ENCODE peak calls at places on chromosomes 2 and 18, in six cellular contexts. One of them, this sample, is unnamed.

GRCh38 chr2:182165196-182165595 is 179.5 kb downstream of the PPP1R1C start:
- DNase-seq in GM06990: no peak
- DNase-seq in right cardiac atrium: no peak
- DNase-seq in Peyer's patch: no peak
- DNase-seq in bronchial epithelial cell: peak
- DNase-seq in thyroid gland: no peak
- DNase-seq in this sample: no peak

GRCh38 chr2:32742381-32742780 is 114.5 kb downstream of the TTC27 start:
- DNase-seq in GM06990: no peak
- DNase-seq in right cardiac atrium: no peak
- DNase-seq in Peyer's patch: no peak
- DNase-seq in bronchial epithelial cell: no peak
- DNase-seq in thyroid gland: no peak
- DNase-seq in this sample: no peak

GRCh38 chr2:192245329-192245728 is 50.6 kb upstream of the TMEFF2 start:
- DNase-seq in GM06990: no peak
- DNase-seq in right cardiac atrium: peak
- DNase-seq in Peyer's patch: no peak
- DNase-seq in bronchial epithelial cell: no peak
- DNase-seq in thyroid gland: no peak
- DNase-seq in this sample: peak

GRCh38 chr18:58009166-58009565 is 34.9 kb upstream of the NEDD4L start:
- DNase-seq in GM06990: no peak
- DNase-seq in right cardiac atrium: no peak
- DNase-seq in Peyer's patch: no peak
- DNase-seq in bronchial epithelial cell: no peak
- DNase-seq in thyroid gland: no peak
- DNase-seq in this sample: peak

GRCh38 chr2:174125151-174125550 is 123.2 kb downstream of the OLA1 start:
- DNase-seq in GM06990: no peak
- DNase-seq in right cardiac atrium: no peak
- DNase-seq in Peyer's patch: no peak
- DNase-seq in bronchial epithelial cell: no peak
- DNase-seq in thyroid gland: no peak
- DNase-seq in this sample: no peak

GRCh38 chr2:235026649-235027557 is 75.1 kb downstream of the SH3BP4 start:
- DNase-seq in GM06990: no peak
- DNase-seq in right cardiac atrium: peak
- DNase-seq in Peyer's patch: no peak
- DNase-seq in bronchial epithelial cell: peak
- DNase-seq in thyroid gland: peak
- DNase-seq in this sample: no peak

GRCh38 chr2:55000335-55000734 is 49.9 kb downstream of the RTN4 start:
- DNase-seq in GM06990: no peak
- DNase-seq in right cardiac atrium: no peak
- DNase-seq in Peyer's patch: no peak
- DNase-seq in bronchial epithelial cell: no peak
- DNase-seq in thyroid gland: no peak
- DNase-seq in this sample: no peak

GRCh38 chr18:51513525-51513924 is 316.0 kb upstream of the MEX3C start:
- DNase-seq in GM06990: no peak
- DNase-seq in right cardiac atrium: no peak
- DNase-seq in Peyer's patch: no peak
- DNase-seq in bronchial epithelial cell: peak
- DNase-seq in thyroid gland: no peak
- DNase-seq in this sample: no peak

GRCh38 chr18:59748628-59749360 is 51.6 kb upstream of the CCBE1 start:
- DNase-seq in GM06990: no peak
- DNase-seq in right cardiac atrium: no peak
- DNase-seq in Peyer's patch: no peak
- DNase-seq in bronchial epithelial cell: peak
- DNase-seq in thyroid gland: no peak
- DNase-seq in this sample: peak

GRCh38 chr2:5818947-5819346 is 126.8 kb downstream of the SOX11 start:
- DNase-seq in GM06990: no peak
- DNase-seq in right cardiac atrium: no peak
- DNase-seq in Peyer's patch: no peak
- DNase-seq in bronchial epithelial cell: no peak
- DNase-seq in thyroid gland: no peak
- DNase-seq in this sample: no peak

GRCh38 chr18:11849845-11850747 is 1.1 kb upstream of the CHMP1B start:
- DNase-seq in GM06990: no peak
- DNase-seq in right cardiac atrium: peak
- DNase-seq in Peyer's patch: peak
- DNase-seq in bronchial epithelial cell: peak
- DNase-seq in thyroid gland: peak
- DNase-seq in this sample: peak

GRCh38 chr2:237279012-237279768 is 134.8 kb downstream of the COL6A3 start:
- DNase-seq in GM06990: no peak
- DNase-seq in right cardiac atrium: no peak
- DNase-seq in Peyer's patch: no peak
- DNase-seq in bronchial epithelial cell: no peak
- DNase-seq in thyroid gland: no peak
- DNase-seq in this sample: no peak

GRCh38 chr2:1988594-1988993 is 244.3 kb upstream of the PXDN start:
- DNase-seq in GM06990: no peak
- DNase-seq in right cardiac atrium: no peak
- DNase-seq in Peyer's patch: no peak
- DNase-seq in bronchial epithelial cell: no peak
- DNase-seq in thyroid gland: no peak
- DNase-seq in this sample: no peak

GRCh38 chr2:176270100-176270750 is 983 bp downstream of the MTX2 start:
- DNase-seq in GM06990: peak
- DNase-seq in right cardiac atrium: no peak
- DNase-seq in Peyer's patch: no peak
- DNase-seq in bronchial epithelial cell: peak
- DNase-seq in thyroid gland: no peak
- DNase-seq in this sample: no peak

GRCh38 chr2:45008296-45009129 is 739 bp downstream of the SIX2 start:
- DNase-seq in GM06990: no peak
- DNase-seq in right cardiac atrium: peak
- DNase-seq in Peyer's patch: no peak
- DNase-seq in bronchial epithelial cell: peak
- DNase-seq in thyroid gland: no peak
- DNase-seq in this sample: no peak

GRCh38 chr2:229943770-229944449 is 21.6 kb downstream of the FBXO36 start:
- DNase-seq in GM06990: no peak
- DNase-seq in right cardiac atrium: no peak
- DNase-seq in Peyer's patch: no peak
- DNase-seq in bronchial epithelial cell: no peak
- DNase-seq in thyroid gland: no peak
- DNase-seq in this sample: no peak

GRCh38 chr2:187658952-187659525 is 104.8 kb upstream of the TFPI start:
- DNase-seq in GM06990: no peak
- DNase-seq in right cardiac atrium: no peak
- DNase-seq in Peyer's patch: no peak
- DNase-seq in bronchial epithelial cell: peak
- DNase-seq in thyroid gland: no peak
- DNase-seq in this sample: no peak

GRCh38 chr2:20130821-20131645 is 79.6 kb upstream of the LAPTM4A start:
- DNase-seq in GM06990: no peak
- DNase-seq in right cardiac atrium: no peak
- DNase-seq in Peyer's patch: no peak
- DNase-seq in bronchial epithelial cell: peak
- DNase-seq in thyroid gland: no peak
- DNase-seq in this sample: no peak

GRCh38 chr2:105671156-105671555 is 73.6 kb upstream of the NCK2 start:
- DNase-seq in GM06990: no peak
- DNase-seq in right cardiac atrium: peak
- DNase-seq in Peyer's patch: no peak
- DNase-seq in bronchial epithelial cell: no peak
- DNase-seq in thyroid gland: peak
- DNase-seq in this sample: no peak

GRCh38 chr2:47230418-47230817 is 75.3 kb upstream of the STPG4 start:
- DNase-seq in GM06990: no peak
- DNase-seq in right cardiac atrium: peak
- DNase-seq in Peyer's patch: no peak
- DNase-seq in bronchial epithelial cell: no peak
- DNase-seq in thyroid gland: no peak
- DNase-seq in this sample: no peak

GRCh38 chr2:196590286-196590685 is 49.2 kb upstream of the CCDC150 start:
- DNase-seq in GM06990: no peak
- DNase-seq in right cardiac atrium: peak
- DNase-seq in Peyer's patch: no peak
- DNase-seq in bronchial epithelial cell: no peak
- DNase-seq in thyroid gland: no peak
- DNase-seq in this sample: no peak

GRCh38 chr2:21317131-21317530 is 193.4 kb downstream of the TDRD15 start:
- DNase-seq in GM06990: no peak
- DNase-seq in right cardiac atrium: peak
- DNase-seq in Peyer's patch: no peak
- DNase-seq in bronchial epithelial cell: peak
- DNase-seq in thyroid gland: peak
- DNase-seq in this sample: no peak

GRCh38 chr2:108585446-108585845 is 51.2 kb downstream of the LIMS1 start:
- DNase-seq in GM06990: no peak
- DNase-seq in right cardiac atrium: no peak
- DNase-seq in Peyer's patch: no peak
- DNase-seq in bronchial epithelial cell: no peak
- DNase-seq in thyroid gland: no peak
- DNase-seq in this sample: no peak

GRCh38 chr2:49940616-49941015 is 786.3 kb upstream of the FSHR start:
- DNase-seq in GM06990: no peak
- DNase-seq in right cardiac atrium: no peak
- DNase-seq in Peyer's patch: no peak
- DNase-seq in bronchial epithelial cell: no peak
- DNase-seq in thyroid gland: no peak
- DNase-seq in this sample: no peak

GRCh38 chr18:66735933-66736332 is 132.0 kb upstream of the CDH19 start:
- DNase-seq in GM06990: no peak
- DNase-seq in right cardiac atrium: no peak
- DNase-seq in Peyer's patch: no peak
- DNase-seq in bronchial epithelial cell: no peak
- DNase-seq in thyroid gland: no peak
- DNase-seq in this sample: no peak

GRCh38 chr2:69453475-69454129 is 16.4 kb upstream of the NFU1 start:
- DNase-seq in GM06990: peak
- DNase-seq in right cardiac atrium: no peak
- DNase-seq in Peyer's patch: no peak
- DNase-seq in bronchial epithelial cell: no peak
- DNase-seq in thyroid gland: peak
- DNase-seq in this sample: no peak

GRCh38 chr18:34492652-34493051 is 217.4 kb upstream of the DTNA start:
- DNase-seq in GM06990: no peak
- DNase-seq in right cardiac atrium: no peak
- DNase-seq in Peyer's patch: no peak
- DNase-seq in bronchial epithelial cell: peak
- DNase-seq in thyroid gland: no peak
- DNase-seq in this sample: no peak

GRCh38 chr18:3409811-3410210 is 40.2 kb upstream of the TGIF1 start:
- DNase-seq in GM06990: no peak
- DNase-seq in right cardiac atrium: no peak
- DNase-seq in Peyer's patch: no peak
- DNase-seq in bronchial epithelial cell: no peak
- DNase-seq in thyroid gland: no peak
- DNase-seq in this sample: no peak

GRCh38 chr18:3415110-3415509 is 34.9 kb upstream of the TGIF1 start:
- DNase-seq in GM06990: no peak
- DNase-seq in right cardiac atrium: no peak
- DNase-seq in Peyer's patch: no peak
- DNase-seq in bronchial epithelial cell: no peak
- DNase-seq in thyroid gland: no peak
- DNase-seq in this sample: no peak

GRCh38 chr18:3411854-3412268 is 38.1 kb upstream of the TGIF1 start:
- DNase-seq in GM06990: peak
- DNase-seq in right cardiac atrium: peak
- DNase-seq in Peyer's patch: peak
- DNase-seq in bronchial epithelial cell: no peak
- DNase-seq in thyroid gland: peak
- DNase-seq in this sample: no peak

GRCh38 chr18:3410273-3410672 is 39.7 kb upstream of the TGIF1 start:
- DNase-seq in GM06990: no peak
- DNase-seq in right cardiac atrium: no peak
- DNase-seq in Peyer's patch: no peak
- DNase-seq in bronchial epithelial cell: no peak
- DNase-seq in thyroid gland: no peak
- DNase-seq in this sample: no peak

DNA sequence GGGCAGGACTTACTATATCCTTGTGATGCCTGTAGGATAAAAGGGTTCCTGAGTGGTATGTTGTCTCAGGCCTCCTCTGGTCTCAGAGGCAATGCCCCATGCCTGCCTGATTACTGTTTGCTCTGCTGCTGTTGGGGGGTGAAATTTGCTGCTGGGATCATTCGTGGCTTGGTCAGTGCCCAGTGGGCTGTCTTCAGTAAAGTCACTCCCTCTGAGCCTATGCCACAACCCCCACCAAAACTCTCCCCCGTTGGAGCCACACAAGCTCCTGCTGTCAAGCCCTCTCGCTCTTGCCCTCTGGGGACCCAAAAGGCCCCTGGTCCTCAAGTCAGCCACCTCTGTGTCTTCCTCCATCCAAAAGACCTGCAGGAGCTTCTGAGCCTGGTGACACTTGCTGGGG is 38.6 kb upstream of the TGIF1 start:
- DNase-seq in GM06990: no peak
- DNase-seq in right cardiac atrium: no peak
- DNase-seq in Peyer's patch: no peak
- DNase-seq in bronchial epithelial cell: no peak
- DNase-seq in thyroid gland: no peak
- DNase-seq in this sample: no peak
- H3K4me3 ChIP-seq in GM06990: no peak
- H3K4me3 ChIP-seq in right cardiac atrium: no peak
- H3K4me3 ChIP-seq in Peyer's patch: peak
- H3K4me3 ChIP-seq in bronchial epithelial cell: no peak
- H3K4me3 ChIP-seq in thyroid gland: no peak
- H3K4me3 ChIP-seq in this sample: no peak

GRCh38 chr2:149586063-149586462 is 1.5 kb downstream of the MMADHC start:
- DNase-seq in GM06990: no peak
- DNase-seq in right cardiac atrium: no peak
- DNase-seq in Peyer's patch: no peak
- DNase-seq in bronchial epithelial cell: no peak
- DNase-seq in thyroid gland: no peak
- DNase-seq in this sample: no peak
- H3K4me3 ChIP-seq in GM06990: peak
- H3K4me3 ChIP-seq in right cardiac atrium: peak
- H3K4me3 ChIP-seq in Peyer's patch: peak
- H3K4me3 ChIP-seq in bronchial epithelial cell: peak
- H3K4me3 ChIP-seq in thyroid gland: no peak
- H3K4me3 ChIP-seq in this sample: peak

GRCh38 chr18:79400591-79401381 is 5.1 kb downstream of the NFATC1 start:
- DNase-seq in GM06990: no peak
- DNase-seq in right cardiac atrium: peak
- DNase-seq in Peyer's patch: peak
- DNase-seq in bronchial epithelial cell: no peak
- DNase-seq in thyroid gland: no peak
- DNase-seq in this sample: no peak
- H3K4me3 ChIP-seq in GM06990: peak
- H3K4me3 ChIP-seq in right cardiac atrium: peak
- H3K4me3 ChIP-seq in Peyer's patch: peak
- H3K4me3 ChIP-seq in bronchial epithelial cell: peak
- H3K4me3 ChIP-seq in thyroid gland: no peak
- H3K4me3 ChIP-seq in this sample: peak

DNA sequence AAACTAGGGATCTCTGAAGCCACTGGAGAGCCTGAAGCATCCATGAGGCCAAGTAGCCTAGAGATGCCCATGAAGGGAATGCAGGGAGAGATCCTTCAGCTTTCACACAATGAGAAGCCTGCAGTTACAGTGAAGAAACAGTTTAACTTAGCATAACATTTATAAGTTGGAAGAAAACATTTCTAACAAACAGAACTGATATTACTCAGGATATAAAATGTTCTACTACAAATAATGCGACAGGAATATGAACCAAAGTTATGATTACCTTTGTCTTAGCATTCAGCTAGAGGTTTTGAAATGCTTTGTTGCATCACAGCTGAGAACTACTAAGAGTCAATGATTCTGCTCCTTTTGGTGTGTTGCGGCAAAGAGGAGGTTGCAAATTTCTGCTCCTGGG is 6.9 kb upstream of the KYNU start:
- DNase-seq in GM06990: no peak
- DNase-seq in right cardiac atrium: no peak
- DNase-seq in Peyer's patch: no peak
- DNase-seq in bronchial epithelial cell: peak
- DNase-seq in thyroid gland: no peak
- DNase-seq in this sample: no peak
- H3K4me3 ChIP-seq in GM06990: peak
- H3K4me3 ChIP-seq in right cardiac atrium: no peak
- H3K4me3 ChIP-seq in Peyer's patch: no peak
- H3K4me3 ChIP-seq in bronchial epithelial cell: no peak
- H3K4me3 ChIP-seq in thyroid gland: no peak
- H3K4me3 ChIP-seq in this sample: no peak

This sample was measured in skeletal muscle cell.